ENCODE peak calls at places on chromosome 1, in seven cellular contexts. I is fibroblast of lung, E is ovary, Y is cardiac muscle cell, X is thoracic aorta, N is osteoblast, J is aorta. S is an unnamed sample. For H3K27me3, the result is how much of the 10 kb centered on the place peaks cover.

GRCh38 chr1:202852163-202852904 is 36.6 kb downstream of the RABIF start:
- DNase-seq in Y (peak), E (no peak), N (peak), J (no peak), I (peak), X (no peak), S (peak)

GRCh38 chr1:22641906-22642636 is 1.4 kb upstream of the C1QC start:
- DNase-seq in J (peak), Y (peak), X (peak), N (peak), E (peak), I (peak), S (peak)

GRCh38 chr1:237938553-237938952 is 47.8 kb upstream of the ZP4 start:
- DNase-seq in I (no peak), J (no peak), X (no peak), Y (no peak), N (no peak), E (no peak), S (peak)

GRCh38 chr1:239250353-239251035 is 135.9 kb upstream of the CHRM3 start:
- DNase-seq in X (no peak), I (peak), E (no peak), N (no peak), J (no peak), Y (peak), S (no peak)

GRCh38 chr1:112678605-112679004 is 4.1 kb downstream of the MOV10 start:
- DNase-seq in E (no peak), X (no peak), I (no peak), N (no peak), J (no peak), Y (no peak), S (no peak)

GRCh38 chr1:152760551-152761190 is 2.8 kb downstream of the KPRP start:
- DNase-seq in I (no peak), Y (no peak), X (no peak), N (no peak), E (no peak), J (no peak), S (no peak)

GRCh38 chr1:184296466-184297243 is 90.2 kb upstream of the C1orf21 start:
- DNase-seq in X (peak), N (peak), E (peak), I (peak), J (peak), Y (peak), S (no peak)

GRCh38 chr1:107273515-107273914 is 132.7 kb downstream of the NTNG1 start:
- DNase-seq in I (peak), Y (no peak), E (no peak), X (no peak), J (no peak), N (no peak), S (no peak)

GRCh38 chr1:151371744-151372410 is 628 bp downstream of the SELENBP1 start:
- DNase-seq in I (peak), E (peak), X (no peak), J (peak), Y (peak), N (peak), S (no peak)

GRCh38 chr1:226355679-226356583 is 47.0 kb upstream of the LIN9 start:
- DNase-seq in I (no peak), E (peak), Y (peak), X (no peak), N (no peak), J (no peak), S (no peak)

GRCh38 chr1:227959325-227959860 is 11.7 kb upstream of the WNT9A start:
- DNase-seq in X (no peak), J (no peak), E (no peak), N (no peak), Y (no peak), I (no peak), S (peak)

GRCh38 chr1:55400560-55400959 is 185.4 kb upstream of the USP24 start:
- DNase-seq in N (no peak), E (no peak), J (no peak), I (no peak), Y (no peak), X (no peak), S (no peak)

GRCh38 chr1:57252597-57253306 is 171.1 kb downstream of the DAB1 start:
- DNase-seq in N (no peak), E (no peak), I (no peak), J (no peak), Y (peak), X (no peak), S (peak)

GRCh38 chr1:113021430-113022085 is 51.4 kb upstream of the LRIG2 start:
- DNase-seq in Y (no peak), E (no peak), X (no peak), I (no peak), N (peak), J (no peak), S (no peak)

GRCh38 chr1:65265296-65266271 is 43.8 kb upstream of the DNAJC6 start:
- DNase-seq in Y (peak), N (peak), E (peak), X (no peak), J (peak), I (peak), S (peak)

GRCh38 chr1:155174334-155175280 is 958 bp downstream of the TRIM46 start:
- DNase-seq in Y (no peak), X (no peak), E (no peak), J (peak), I (peak), N (peak), S (peak)
- H3K4me3 ChIP-seq in Y (peak), X (peak), E (peak), J (no peak), I (peak), N (peak), S (peak)

DNA sequence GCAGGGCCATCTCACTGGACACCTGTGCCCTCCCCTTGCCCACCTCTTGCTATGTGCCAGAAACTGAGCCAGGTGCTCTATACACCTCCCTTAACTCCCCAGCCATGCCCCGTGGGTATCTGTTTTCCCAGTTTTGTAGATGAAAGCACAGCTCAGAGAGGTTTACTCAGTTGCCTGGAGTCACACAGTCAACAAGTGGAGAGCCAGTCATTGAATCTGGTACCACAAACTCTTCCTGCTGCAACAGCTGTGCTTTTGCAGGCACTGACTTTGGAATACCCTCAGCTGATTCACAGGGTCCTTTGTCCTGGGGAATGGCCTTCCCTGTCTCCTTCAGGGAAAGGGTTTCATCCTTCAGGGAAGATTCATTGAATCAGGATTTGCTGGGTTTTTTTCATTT is 22.1 kb downstream of the PAX7 start:
- DNase-seq in N (peak), E (no peak), J (no peak), Y (no peak), X (no peak), I (no peak), S (no peak)
- H3K27me3 ChIP-seq in N (half or more), E (under half), J (under half), Y (half or more), X (under half), I (under half), S (half or more)

GRCh38 chr1:8989821-8990220 is 36.4 kb downstream of the SLC2A7 start:
- DNase-seq in I (no peak), Y (no peak), N (peak), X (no peak), J (no peak), E (no peak), S (no peak)

GRCh38 chr1:8988618-8988967 is 37.6 kb downstream of the SLC2A7 start:
- DNase-seq in N (no peak), Y (no peak), I (no peak), E (no peak), X (no peak), J (no peak), S (no peak)

GRCh38 chr1:8989061-8989460 is 37.2 kb downstream of the SLC2A7 start:
- DNase-seq in E (no peak), Y (no peak), X (no peak), J (no peak), N (no peak), I (no peak), S (no peak)

GRCh38 chr1:8986814-8987190 is 39.4 kb downstream of the SLC2A7 start:
- DNase-seq in Y (no peak), N (no peak), X (no peak), I (no peak), E (no peak), J (no peak), S (no peak)

DNA sequence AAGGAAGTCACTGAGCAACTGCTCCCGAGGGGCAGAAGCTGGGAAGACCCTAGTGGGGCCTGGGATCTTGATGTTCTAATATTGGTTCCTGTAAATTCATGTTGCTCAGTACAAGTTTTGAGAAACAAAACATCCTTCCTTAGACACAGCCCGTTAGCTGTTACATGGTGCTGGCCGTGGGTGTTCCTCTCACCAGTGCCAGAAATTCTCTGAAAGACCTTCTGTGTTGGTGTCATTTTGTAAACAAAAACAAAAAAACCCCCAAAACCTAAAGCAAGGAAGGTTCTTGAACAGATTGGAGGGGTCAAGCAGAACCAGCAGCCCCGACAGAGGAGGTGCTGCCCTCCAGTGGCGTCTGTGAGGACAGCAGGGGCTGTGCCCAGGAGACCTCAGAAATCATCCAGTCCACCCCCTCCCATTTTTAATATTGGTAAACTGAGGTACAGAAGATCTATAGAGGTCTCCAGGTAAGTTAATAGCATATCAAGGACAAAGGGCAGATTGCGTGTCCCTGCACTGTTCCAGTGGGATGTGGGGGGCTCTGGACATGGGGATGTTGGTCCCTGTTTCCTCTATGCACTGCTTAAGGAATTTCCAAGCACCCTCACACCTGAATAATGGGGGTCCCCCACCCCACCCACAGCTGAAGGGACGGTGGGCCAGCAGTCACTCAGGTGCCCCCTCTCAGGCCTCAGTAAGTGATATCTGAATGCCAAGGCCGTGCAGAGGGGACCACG is 38.2 kb downstream of the SLC2A7 start:
- DNase-seq in N (no peak), E (peak), Y (peak), I (peak), J (peak), X (no peak), S (peak)
- H3K4me3 ChIP-seq in N (no peak), E (no peak), Y (no peak), I (no peak), J (no peak), X (no peak), S (no peak)

GRCh38 chr1:3074800-3075199 is 5.8 kb downstream of the PRDM16 start:
- DNase-seq in I (peak), X (no peak), J (no peak), Y (no peak), E (no peak), N (no peak), S (no peak)
- H3K27me3 ChIP-seq in I (under half), X (under half), J (under half), Y (half or more), E (under half), N (under half), S (under half)

DNA sequence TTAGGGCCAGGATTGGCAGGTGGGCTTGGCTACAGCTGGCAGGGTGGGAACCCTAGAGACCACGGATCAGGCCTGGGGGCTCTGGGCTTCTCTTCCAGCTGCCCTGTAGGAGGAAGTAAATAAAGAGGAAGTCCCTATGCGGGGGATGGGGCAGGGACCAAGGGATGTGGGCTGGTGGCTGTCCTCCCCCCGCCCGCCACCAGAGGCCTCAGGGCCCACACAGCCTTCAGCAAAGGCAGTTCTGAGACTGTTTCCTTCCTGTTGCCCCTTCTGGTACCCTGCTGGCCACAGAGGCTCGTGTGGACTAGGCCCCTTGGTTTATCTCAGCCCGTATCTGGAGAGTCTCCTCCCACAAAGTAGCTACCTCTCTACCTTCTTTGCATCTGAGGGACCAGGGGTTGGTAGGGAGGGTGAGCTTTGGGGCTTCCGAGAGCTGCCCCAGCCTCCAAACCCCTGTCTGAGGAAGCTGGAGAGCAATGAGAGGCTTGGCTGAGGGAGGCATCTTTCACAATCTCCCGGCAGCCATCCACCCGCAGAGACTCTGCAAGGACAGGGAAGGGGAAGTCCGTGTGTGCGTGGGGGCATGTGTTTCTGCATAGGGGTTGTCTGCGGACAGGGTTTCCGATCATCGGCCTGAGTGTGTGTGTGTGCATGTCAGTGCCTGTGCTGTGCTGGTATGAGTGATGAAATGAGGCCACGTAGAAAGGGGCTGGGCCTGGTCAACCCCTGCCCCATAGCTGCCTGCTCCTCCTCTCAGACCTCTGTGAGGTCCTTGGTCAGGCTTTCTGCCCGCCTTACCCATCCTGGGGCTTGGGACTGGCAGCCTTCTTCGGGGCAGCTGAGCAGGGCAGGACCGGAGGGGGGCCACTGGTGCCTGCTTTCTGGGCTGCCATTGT is 12.5 kb downstream of the RPS6KA1 start:
- DNase-seq in J (peak), Y (peak), I (no peak), N (peak), E (peak), X (peak), S (peak)
- H3K4me3 ChIP-seq in J (no peak), Y (no peak), I (no peak), N (no peak), E (no peak), X (peak), S (no peak)

GRCh38 chr1:78500529-78500928 is 9.8 kb downstream of the PTGFR start:
- DNase-seq in J (no peak), Y (no peak), E (no peak), N (no peak), X (no peak), I (no peak), S (no peak)
- H3K27me3 ChIP-seq in J (under half), Y (under half), E (under half), N (under half), X (under half), I (under half), S (under half)

S was measured in H7.